ENCODE peak calls at places on chromosomes 4 and X, in nine cellular contexts. L is GM20000; D is Panc1; Q is stimulated activated CD8-positive, alpha-beta memory T cell treated with anti-CD3 and anti-CD28 coated beads, Interleukin-2, amount 100 ng/mL, for 1 hour; A is nucleus accumbens; U is SW480; X is naive B cell; I is sciatic nerve; M is fibroblast of the conjunctiva. E is an unnamed sample.

GRCh38 chrX:82218361-82218760 is 1016.5 kb downstream of the SH3BGRL start:
- DNase-seq in A (no peak), L (peak), Q (no peak), M (peak), U (peak), D (no peak), X (no peak), I (no peak), E (no peak)

GRCh38 chr4:123536225-123536624 is 139.6 kb downstream of the SPRY1 start:
- DNase-seq in Q (no peak), U (no peak), A (no peak), M (no peak), I (no peak), D (no peak), L (no peak), X (peak), E (no peak)

GRCh38 chr4:116358633-116359222 is 726.6 kb downstream of the TRAM1L1 start:
- DNase-seq in L (peak), M (peak), A (no peak), U (peak), D (peak), I (no peak), X (no peak), Q (no peak), E (peak)

GRCh38 chr4:78482281-78482680 is 69.3 kb upstream of the ANXA3 start:
- DNase-seq in U (no peak), L (no peak), I (no peak), D (no peak), Q (no peak), A (no peak), X (no peak), M (no peak), E (no peak)

GRCh38 chr4:7769936-7770674 is 169.6 kb downstream of the AFAP1 start:
- DNase-seq in D (no peak), U (peak), Q (no peak), X (no peak), M (peak), A (no peak), L (no peak), I (no peak), E (no peak)

GRCh38 chr4:62225972-62226371 is 1025.8 kb downstream of the ADGRL3 start:
- DNase-seq in A (no peak), Q (no peak), L (no peak), D (no peak), M (no peak), I (no peak), U (no peak), X (no peak), E (no peak)

GRCh38 chr4:6467600-6467999 is 4.8 kb downstream of the PPP2R2C start:
- DNase-seq in Q (no peak), A (no peak), M (no peak), D (no peak), U (no peak), I (peak), X (no peak), L (no peak), E (no peak)

GRCh38 chrX:153761863-153762262 is 2.2 kb upstream of the PLXNB3 start:
- DNase-seq in Q (no peak), L (no peak), M (no peak), U (no peak), D (no peak), X (no peak), A (no peak), I (peak), E (no peak)

GRCh38 chr4:3206439-3207100 is 42.4 kb upstream of the MSANTD1 start:
- DNase-seq in A (no peak), D (no peak), L (no peak), I (peak), X (no peak), U (no peak), M (no peak), Q (no peak), E (no peak)

GRCh38 chrX:76148011-76148665 is 24.7 kb upstream of the PBDC1 start:
- DNase-seq in A (no peak), U (peak), M (peak), D (no peak), Q (no peak), L (no peak), X (no peak), I (no peak), E (no peak)

GRCh38 chr4:8353912-8354453 is 84.4 kb downstream of the HTRA3 start:
- DNase-seq in Q (no peak), I (peak), L (no peak), X (no peak), A (no peak), U (no peak), D (no peak), M (no peak), E (no peak)

GRCh38 chrX:104318330-104319009 is 63.7 kb upstream of the ESX1 start:
- DNase-seq in M (no peak), X (no peak), Q (no peak), U (peak), I (no peak), A (no peak), L (no peak), D (no peak), E (no peak)

GRCh38 chr4:69642961-69643360 is 3.5 kb upstream of the UGT2A2 start:
- DNase-seq in D (no peak), M (no peak), A (no peak), X (no peak), U (no peak), Q (no peak), I (no peak), L (no peak), E (no peak)

GRCh38 chr4:182642831-182643230 is 274.4 kb downstream of the DCTD start:
- DNase-seq in Q (no peak), D (no peak), U (no peak), M (no peak), I (no peak), L (no peak), A (no peak), X (no peak), E (peak)

GRCh38 chrX:155216940-155217450 is 735 bp downstream of the VBP1 start:
- DNase-seq in L (peak), Q (no peak), X (no peak), U (peak), M (no peak), I (no peak), A (peak), D (no peak), E (no peak)

GRCh38 chrX:9495496-9495895 is 30.6 kb downstream of the TBL1X start:
- DNase-seq in X (no peak), D (no peak), L (no peak), A (no peak), M (no peak), I (no peak), Q (no peak), U (no peak), E (no peak)

GRCh38 chr4:76703123-76703490 is 194.8 kb downstream of the SOWAHB start:
- DNase-seq in L (no peak), D (no peak), I (no peak), A (no peak), X (no peak), Q (no peak), M (no peak), U (no peak), E (no peak)

GRCh38 chr4:81905966-81906365 is 434.3 kb upstream of the RASGEF1B start:
- DNase-seq in U (peak), L (peak), X (no peak), Q (no peak), D (no peak), I (no peak), A (no peak), M (no peak), E (no peak)

GRCh38 chr4:178778500-178778899 is 1336.3 kb upstream of the AGA start:
- DNase-seq in L (no peak), U (no peak), A (no peak), D (no peak), M (no peak), X (no peak), I (no peak), Q (no peak), E (no peak)

GRCh38 chr4:560731-561211 is 15.3 kb downstream of the TMEM271 start:
- DNase-seq in L (no peak), M (no peak), I (no peak), Q (no peak), U (no peak), X (no peak), D (no peak), A (peak), E (no peak)

GRCh38 chr4:1208266-1208961 is 36.0 kb upstream of the SPON2 start:
- DNase-seq in D (no peak), U (no peak), A (no peak), Q (no peak), M (no peak), L (no peak), I (peak), X (no peak), E (no peak)

GRCh38 chr4:147550626-147551250 is 66.5 kb upstream of the TMEM184C start:
- DNase-seq in I (no peak), M (peak), A (no peak), U (no peak), Q (no peak), D (no peak), L (peak), X (no peak), E (no peak)

GRCh38 chr4:8910822-8911310 is 39.2 kb upstream of the HMX1 start:
- DNase-seq in I (peak), X (no peak), D (no peak), A (no peak), L (no peak), U (no peak), M (no peak), Q (no peak), E (no peak)

GRCh38 chrX:17740137-17741122 is 3.1 kb downstream of the SCML1 start:
- DNase-seq in M (no peak), D (no peak), I (no peak), U (no peak), X (no peak), Q (no peak), L (no peak), A (no peak), E (no peak)

GRCh38 chr4:168515222-168516011 is 18.6 kb downstream of the PALLD start:
- DNase-seq in U (no peak), A (no peak), L (no peak), Q (no peak), D (no peak), M (no peak), X (no peak), I (no peak), E (no peak)

GRCh38 chr4:169341490-169341889 is 70.7 kb upstream of the SH3RF1 start:
- DNase-seq in M (no peak), X (no peak), D (no peak), I (no peak), U (no peak), A (no peak), L (peak), Q (no peak), E (no peak)

GRCh38 chrX:1468250-1468772 is 15.6 kb upstream of the ASMTL start:
- DNase-seq in X (peak), A (no peak), Q (peak), U (peak), L (peak), D (no peak), M (peak), I (peak), E (no peak)

GRCh38 chr4:168784786-168785461 is 225.1 kb downstream of the CBR4 start:
- DNase-seq in U (peak), M (no peak), Q (no peak), D (no peak), L (no peak), X (no peak), A (no peak), I (no peak), E (no peak)